ENCODE peak calls at places on chromosomes 16 and 17, in seven cellular contexts. Q is activated CD8-positive, alpha-beta memory T cell treated with anti-CD3 and anti-CD28 coated beads for 1 hour; K is stimulated activated CD4-positive, alpha-beta T cell treated with anti-CD3 and anti-CD28 coated beads, Interleukin-2, amount 100 ng/mL, for 48 hours; U is activated T-helper 9 cell treated with anti-CD3 and anti-CD28 coated beads, Interleukin-2, amount 50 U/mL, for 16 hours; D is SW 1271; B is HTR-8/SVneo; Z is NCI-H524. G is an unnamed sample.

GRCh38 chr17:21524211-21524591 is 148.0 kb downstream of the KCNJ12 start:
- DNase-seq in B (peak), U (no peak), K (no peak), Z (no peak), Q (no peak), D (no peak), G (no peak)

GRCh38 chr17:10116267-10116666 is 82.1 kb downstream of the GAS7 start:
- DNase-seq in U (no peak), Z (no peak), D (no peak), B (no peak), K (no peak), Q (no peak), G (no peak)

GRCh38 chr17:51721711-51722110 is 436.8 kb downstream of the CA10 start:
- DNase-seq in D (no peak), K (no peak), Z (no peak), U (no peak), Q (no peak), B (no peak), G (no peak)

GRCh38 chr17:81194941-81195901 is 27.5 kb downstream of the CEP131 start:
- DNase-seq in D (no peak), Q (no peak), U (no peak), K (no peak), Z (no peak), B (no peak), G (no peak)

GRCh38 chr16:68539704-68540370 is 746 bp downstream of the ZFP90 start:
- DNase-seq in K (no peak), B (peak), D (no peak), Q (no peak), Z (no peak), U (no peak), G (peak)

GRCh38 chr16:27982184-27982583 is 81.3 kb downstream of the GSG1L start:
- DNase-seq in B (no peak), U (no peak), D (no peak), K (no peak), Q (no peak), Z (peak), G (no peak)

GRCh38 chr17:59752446-59752845 is 45.0 kb downstream of the VMP1 start:
- DNase-seq in U (no peak), K (no peak), Q (no peak), D (no peak), Z (no peak), B (no peak), G (no peak)

GRCh38 chr17:80920406-80920805 is 71.2 kb upstream of the CHMP6 start:
- DNase-seq in Q (no peak), Z (no peak), U (no peak), B (no peak), D (no peak), K (no peak), G (no peak)

GRCh38 chr16:85168732-85169256 is 56.5 kb upstream of the CIBAR2 start:
- DNase-seq in U (no peak), D (no peak), Q (no peak), B (no peak), Z (peak), K (no peak), G (no peak)

GRCh38 chr17:44005865-44006580 is 1.6 kb downstream of the NAGS start:
- DNase-seq in K (no peak), Q (peak), D (no peak), Z (peak), B (no peak), U (no peak), G (no peak)

GRCh38 chr17:27333410-27333980 is 39.6 kb downstream of the WSB1 start:
- DNase-seq in U (no peak), Q (no peak), D (no peak), K (no peak), B (no peak), Z (no peak), G (no peak)

GRCh38 chr16:83348991-83349390 is 458.8 kb upstream of the HSBP1 start:
- DNase-seq in Z (no peak), Q (no peak), K (no peak), U (no peak), B (peak), D (no peak), G (no peak)

GRCh38 chr17:28500712-28501379 is 5.3 kb upstream of the FOXN1 start:
- DNase-seq in Z (peak), D (no peak), Q (no peak), B (no peak), K (no peak), U (no peak), G (no peak)

GRCh38 chr17:64455993-64456885 is 7.3 kb downstream of the MILR1 start:
- DNase-seq in U (no peak), K (no peak), Z (no peak), Q (no peak), B (no peak), D (no peak), G (peak)

GRCh38 chr17:76700627-76701470 is 9.9 kb downstream of the MXRA7 start:
- DNase-seq in Q (no peak), K (no peak), U (no peak), B (peak), D (no peak), Z (no peak), G (no peak)

GRCh38 chr17:41467546-41467945 is 360 bp upstream of the KRT32 start:
- DNase-seq in D (no peak), Q (no peak), U (no peak), Z (no peak), K (no peak), B (no peak), G (no peak)

GRCh38 chr17:61366715-61367413 is 32.8 kb upstream of the TBX2 start:
- DNase-seq in D (no peak), U (no peak), B (no peak), K (no peak), Z (peak), Q (no peak), G (no peak)

GRCh38 chr16:2592786-2593185 is 55.0 kb downstream of the PDPK1 start:
- DNase-seq in K (no peak), Z (no peak), D (no peak), B (no peak), U (no peak), Q (no peak), G (no peak)

GRCh38 chr17:12765544-12765943 is 23.8 kb upstream of the ARHGAP44 start:
- DNase-seq in Q (no peak), D (peak), K (no peak), Z (no peak), U (no peak), B (no peak), G (no peak)

GRCh38 chr16:83100679-83101078 is 473.9 kb downstream of the CDH13 start:
- DNase-seq in Z (no peak), U (no peak), B (no peak), K (no peak), Q (no peak), D (no peak), G (no peak)

GRCh38 chr16:76970745-76971099 is 220.3 kb upstream of the MON1B start:
- DNase-seq in Z (no peak), B (no peak), U (no peak), K (no peak), Q (no peak), D (no peak), G (no peak)

GRCh38 chr16:56851671-56852400 is 13.2 kb upstream of the SLC12A3 start:
- DNase-seq in K (no peak), B (no peak), Z (no peak), D (no peak), Q (no peak), U (no peak), G (no peak)

GRCh38 chr17:21146362-21147021 is 19.7 kb downstream of the DHRS7B start:
- DNase-seq in B (no peak), Q (no peak), Z (no peak), D (no peak), K (no peak), U (no peak), G (no peak)

GRCh38 chr17:4304417-4305027 is 40.7 kb upstream of the ANKFY1 start:
- DNase-seq in U (peak), Q (peak), D (no peak), B (peak), K (peak), Z (no peak), G (no peak)

G was measured in KG1.